ENCODE peak calls at places on chromosomes 5 and 9, in six cellular contexts. Q is mucosa of descending colon, B is astrocyte, C is cardiac fibroblast, E is bronchial epithelial cell, P is fibroblast of lung. Y is an unnamed sample.

GRCh38 chr5:174311531-174312269 is 266.2 kb downstream of the NSG2 start:
- DNase-seq in P (peak; percentile 58), C (peak; percentile 58), E (no peak), Q (peak; percentile 75), B (no peak), Y (peak; percentile 43)

GRCh38 chr5:169063269-169063919 is 237.5 kb downstream of the SLIT3 start:
- DNase-seq in P (no peak), C (no peak), E (no peak), Q (no peak), B (no peak), Y (no peak)

GRCh38 chr5:143309661-143310431 is 93.6 kb downstream of the NR3C1 start:
- DNase-seq in E (peak; percentile 14), B (no peak), C (peak; percentile 82), Q (no peak), P (peak; percentile 73), Y (peak; percentile 38)

GRCh38 chr5:79069488-79070001 is at the start of the genes BHMT2 and DMGDH:
- DNase-seq in Q (peak; percentile 4), C (peak; percentile 10), P (peak; percentile 41), B (peak; percentile 47), E (no peak), Y (peak; percentile 53)

GRCh38 chr5:53031695-53032096 is 42.5 kb downstream of the ITGA2 start:
- DNase-seq in P (peak; percentile 89), C (peak; percentile 94), B (peak; percentile 95), E (peak; percentile 93), Q (peak; percentile 10), Y (peak; percentile 60)

GRCh38 chr5:98248949-98249348 is 524.5 kb upstream of the RGMB start:
- DNase-seq in C (peak; percentile 95), Q (no peak), P (peak; percentile 94), E (peak; percentile 92), B (peak; percentile 96), Y (peak; percentile 92)

GRCh38 chr9:100474082-100474949 is 1.4 kb downstream of the TMEFF1 start:
- DNase-seq in C (no peak), B (no peak), E (peak; percentile 23), Q (peak; percentile 3), P (no peak), Y (no peak)

GRCh38 chr5:95060100-95060499 is 224.8 kb downstream of the MCTP1 start:
- DNase-seq in E (no peak), B (no peak), C (no peak), P (no peak), Q (no peak), Y (no peak)

GRCh38 chr5:177111720-177112394 is 21.7 kb upstream of the NSD1 start:
- DNase-seq in C (peak; percentile 44), Q (peak; percentile 79), P (peak; percentile 44), B (no peak), E (peak; percentile 28), Y (no peak)

GRCh38 chr5:150500905-150501304 is 7.0 kb upstream of the NDST1 start:
- DNase-seq in C (no peak), P (no peak), E (no peak), Q (no peak), B (no peak), Y (no peak)

GRCh38 chr5:28084069-28084468 is 1045.7 kb upstream of the CDH9 start:
- DNase-seq in E (no peak), P (no peak), C (no peak), B (no peak), Q (no peak), Y (no peak)

GRCh38 chr5:59769832-59770231 is 123.7 kb downstream of the PDE4D start:
- DNase-seq in Q (no peak), E (peak; percentile 51), C (peak; percentile 55), B (peak; percentile 25), P (no peak), Y (no peak)

GRCh38 chr5:126805108-126805507 is 28.2 kb downstream of the LMNB1 start:
- DNase-seq in C (peak; percentile 55), Q (no peak), E (peak; percentile 17), P (peak; percentile 71), B (peak; percentile 70), Y (peak; percentile 78)

GRCh38 chr5:85049020-85049419 is 664.3 kb upstream of the EDIL3 start:
- DNase-seq in E (peak; percentile 38), C (peak; percentile 66), Q (peak; percentile 2), P (peak; percentile 75), B (peak; percentile 70), Y (peak; percentile 6)

GRCh38 chr5:80937591-80937990 is 22.6 kb upstream of the RASGRF2 start:
- DNase-seq in Q (no peak), E (no peak), P (peak; percentile 13), C (no peak), B (no peak), Y (no peak)

GRCh38 chr9:110049699-110050450 is 158.1 kb downstream of the C9orf152 start:
- DNase-seq in B (no peak), Q (peak; percentile 43), C (peak; percentile 51), P (no peak), E (no peak), Y (no peak)

GRCh38 chr9:135073081-135073740 is 14.3 kb upstream of the OLFM1 start:
- DNase-seq in C (no peak), B (no peak), E (no peak), Q (no peak), P (no peak), Y (no peak)

GRCh38 chr5:176391999-176392398 is 3.4 kb downstream of the HIGD2A start:
- DNase-seq in E (no peak), Q (no peak), C (no peak), P (no peak), B (no peak), Y (no peak)

GRCh38 chr9:20593551-20593950 is 28.7 kb downstream of the MLLT3 start:
- DNase-seq in E (peak; percentile 64), Q (no peak), C (peak; percentile 87), P (peak; percentile 76), B (peak; percentile 80), Y (peak; percentile 68)

GRCh38 chr5:1136814-1137213 is 25.0 kb upstream of the SLC12A7 start:
- DNase-seq in C (no peak), Q (no peak), E (no peak), B (no peak), P (no peak), Y (no peak)

GRCh38 chr5:60903356-60903755 is 41.5 kb downstream of the ERCC8 start:
- DNase-seq in C (no peak), P (no peak), Q (no peak), E (no peak), B (no peak), Y (no peak)

GRCh38 chr9:137694962-137695875 is 76.4 kb downstream of the EHMT1 start:
- DNase-seq in P (peak; percentile 27), C (peak; percentile 53), B (no peak), E (peak; percentile 12), Q (peak; percentile 70), Y (peak; percentile 44)

GRCh38 chr9:121282309-121283071 is 14.5 kb downstream of the GSN start:
- DNase-seq in C (peak; percentile 85), Q (peak; percentile 58), B (peak; percentile 90), P (peak; percentile 83), E (peak; percentile 59), Y (peak; percentile 94)

GRCh38 chr5:174000078-174000477 is 11.1 kb downstream of the C5orf47 start:
- DNase-seq in C (no peak), P (no peak), Q (no peak), E (no peak), B (no peak), Y (no peak)

DNA sequence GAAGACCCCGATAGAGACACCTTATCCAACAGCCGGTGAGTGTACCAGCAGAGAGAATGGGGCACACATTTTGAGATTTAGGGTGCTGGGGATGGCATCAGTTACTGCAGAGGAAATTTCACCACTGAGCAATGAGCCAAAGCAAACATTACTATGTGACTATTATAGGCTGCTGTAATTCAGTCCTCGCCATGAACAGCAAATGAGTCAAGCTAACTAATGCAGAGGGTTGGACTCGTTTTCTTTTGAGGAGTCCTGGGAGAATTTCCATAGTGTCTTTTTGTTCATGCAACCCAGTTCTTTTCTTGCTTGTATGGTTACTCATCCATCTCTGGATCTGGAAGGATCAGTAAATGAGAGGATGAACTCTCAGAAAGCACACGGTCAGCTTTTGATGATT is 323.8 kb downstream of the PSAT1 start:
- DNase-seq in B (peak; percentile 77), E (peak; percentile 60), C (peak; percentile 89), Q (no peak), P (peak; percentile 60), Y (peak; percentile 72)
- H3K4me3 ChIP-seq in B (peak overlapping the region; percentile 22), E (no peak overlapping the region), C (no peak overlapping the region), Q (no peak overlapping the region), P (no peak overlapping the region), Y (no peak overlapping the region)

DNA sequence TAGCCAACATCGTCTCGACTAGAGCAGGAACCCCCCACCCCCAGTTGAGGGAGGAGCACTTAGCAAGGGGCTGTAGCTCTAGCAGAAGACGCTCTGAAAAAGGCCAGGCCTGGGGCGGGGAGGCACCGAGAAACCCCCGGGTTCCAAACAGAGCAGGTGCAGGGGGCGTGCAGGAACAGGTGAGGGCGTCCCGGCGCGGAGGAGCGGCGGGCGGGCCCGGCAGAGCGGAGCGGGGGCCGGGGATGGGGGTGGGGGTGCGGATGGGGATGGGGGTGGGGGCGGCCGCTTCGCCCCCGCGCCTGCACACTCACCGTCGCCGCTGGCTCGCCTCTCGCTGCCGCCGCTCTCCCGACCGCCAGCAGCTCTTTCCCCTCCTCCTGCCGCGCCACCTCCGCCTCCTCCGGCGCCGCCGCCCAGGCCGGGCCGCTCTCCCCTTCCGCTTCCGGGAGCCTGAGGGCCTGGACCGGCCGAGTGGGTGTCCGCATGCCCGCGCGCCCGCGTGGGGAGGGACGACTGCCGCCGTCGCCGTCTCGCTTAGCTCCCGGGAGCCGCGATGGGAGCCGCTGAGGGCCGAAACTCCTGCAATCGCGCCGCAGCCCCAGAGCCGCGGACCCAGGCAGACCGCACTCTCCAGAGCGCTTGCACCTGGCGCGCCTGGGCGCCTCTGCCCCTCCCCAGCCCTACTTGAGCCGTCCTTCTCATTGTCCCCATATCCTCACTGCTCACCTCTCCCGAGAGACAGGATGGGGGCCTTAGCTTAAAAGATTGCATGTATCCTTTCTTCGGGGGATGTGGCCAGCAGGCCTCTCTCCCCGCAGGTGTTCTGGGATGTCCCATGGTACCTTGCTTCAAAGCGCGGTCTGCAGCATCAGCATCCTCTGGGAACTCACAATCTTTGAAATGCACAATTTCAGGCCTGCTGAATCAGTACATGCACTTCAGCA is at the start of gene ZDHHC21:
- DNase-seq in P (peak; percentile 48), Q (peak; percentile 77), C (peak; percentile 43), B (peak; percentile 31), E (no peak), Y (peak; percentile 63)
- TF ChIP-seq CTCF in P (no peak), Q (no peak), C (no peak), B (no peak), E (no peak), Y (no peak)

GRCh38 chr9:128894764-128895163 is 12.8 kb downstream of the LRRC8A start:
- DNase-seq in P (no peak), Q (no peak), C (no peak), E (no peak), B (no peak), Y (no peak)

GRCh38 chr9:128891354-128892222 is 9.7 kb downstream of the LRRC8A start:
- DNase-seq in B (no peak), Q (no peak), E (peak; percentile 36), C (peak; percentile 52), P (no peak), Y (no peak)

GRCh38 chr9:128892223-128892892 is 10.4 kb downstream of the LRRC8A start:
- DNase-seq in B (peak; percentile 80), E (peak; percentile 91), P (peak; percentile 94), Q (peak; percentile 81), C (peak; percentile 90), Y (peak; percentile 88)

GRCh38 chr9:128895556-128895955 is 13.6 kb downstream of the LRRC8A start:
- DNase-seq in P (no peak), B (no peak), C (no peak), Q (no peak), E (no peak), Y (no peak)

GRCh38 chr9:128893354-128893753 is 11.4 kb downstream of the LRRC8A start:
- DNase-seq in C (no peak), B (no peak), P (no peak), E (no peak), Q (no peak), Y (no peak)
- H3K4me3 ChIP-seq in C (no peak overlapping the region), B (no peak overlapping the region), P (no peak overlapping the region), E (no peak overlapping the region), Q (no peak overlapping the region), Y (no peak overlapping the region)

GRCh38 chr5:159049844-159050318 is 49.8 kb downstream of the EBF1 start:
- DNase-seq in Q (no peak), C (peak; percentile 83), E (peak; percentile 8), B (peak; percentile 35), P (peak; percentile 83), Y (peak; percentile 69)
- TF ChIP-seq CTCF in Q (no peak), C (peak; percentile 56), E (peak; percentile 12), B (peak; percentile 47), P (peak; percentile 68), Y (peak; percentile 71)

Y was measured in AG10803.